ENCODE peak calls at places on chromosome 7, in four cellular contexts. One of them, this sample, is unnamed.

GRCh38 chr7:821688-822087 is 10.6 kb upstream of the SUN1 start:
- DNase-seq in RWPE2: peak
- DNase-seq in naive thymus-derived CD4-positive, alpha-beta T cell: no peak
- DNase-seq in tibial nerve: no peak
- DNase-seq in this sample: no peak

GRCh38 chr7:108596560-108596959 is 26.9 kb downstream of the DNAJB9 start:
- DNase-seq in RWPE2: no peak
- DNase-seq in naive thymus-derived CD4-positive, alpha-beta T cell: no peak
- DNase-seq in tibial nerve: no peak
- DNase-seq in this sample: no peak

GRCh38 chr7:135801045-135801693 is 52.6 kb upstream of the FAM180A start:
- DNase-seq in RWPE2: no peak
- DNase-seq in naive thymus-derived CD4-positive, alpha-beta T cell: no peak
- DNase-seq in tibial nerve: peak
- DNase-seq in this sample: peak

GRCh38 chr7:66013938-66014337 is 31.9 kb upstream of the GUSB start:
- DNase-seq in RWPE2: no peak
- DNase-seq in naive thymus-derived CD4-positive, alpha-beta T cell: no peak
- DNase-seq in tibial nerve: no peak
- DNase-seq in this sample: peak

GRCh38 chr7:31120800-31121513 is 68.8 kb downstream of the ADCYAP1R1 start:
- DNase-seq in RWPE2: no peak
- DNase-seq in naive thymus-derived CD4-positive, alpha-beta T cell: no peak
- DNase-seq in tibial nerve: no peak
- DNase-seq in this sample: no peak

GRCh38 chr7:151696738-151697514 is 177.2 kb upstream of the RHEB start:
- DNase-seq in RWPE2: peak
- DNase-seq in naive thymus-derived CD4-positive, alpha-beta T cell: no peak
- DNase-seq in tibial nerve: no peak
- DNase-seq in this sample: no peak

GRCh38 chr7:1229334-1229935 is 3.2 kb upstream of the UNCX start:
- DNase-seq in RWPE2: no peak
- DNase-seq in naive thymus-derived CD4-positive, alpha-beta T cell: no peak
- DNase-seq in tibial nerve: no peak
- DNase-seq in this sample: no peak

GRCh38 chr7:30472771-30473392 is 5.7 kb downstream of the NOD1 start:
- DNase-seq in RWPE2: no peak
- DNase-seq in naive thymus-derived CD4-positive, alpha-beta T cell: no peak
- DNase-seq in tibial nerve: no peak
- DNase-seq in this sample: no peak

GRCh38 chr7:1703475-1704325 is 33.6 kb downstream of the ELFN1 start:
- DNase-seq in RWPE2: peak
- DNase-seq in naive thymus-derived CD4-positive, alpha-beta T cell: no peak
- DNase-seq in tibial nerve: no peak
- DNase-seq in this sample: no peak

GRCh38 chr7:134690016-134690415 is 43.4 kb downstream of the BPGM start:
- DNase-seq in RWPE2: no peak
- DNase-seq in naive thymus-derived CD4-positive, alpha-beta T cell: no peak
- DNase-seq in tibial nerve: no peak
- DNase-seq in this sample: no peak

GRCh38 chr7:128053023-128053422 is 21.8 kb upstream of the LRRC4 start:
- DNase-seq in RWPE2: no peak
- DNase-seq in naive thymus-derived CD4-positive, alpha-beta T cell: no peak
- DNase-seq in tibial nerve: no peak
- DNase-seq in this sample: no peak

GRCh38 chr7:82805527-82805960 is 357.1 kb downstream of the PCLO start:
- DNase-seq in RWPE2: no peak
- DNase-seq in naive thymus-derived CD4-positive, alpha-beta T cell: no peak
- DNase-seq in tibial nerve: no peak
- DNase-seq in this sample: peak
- H3K4me3 ChIP-seq in RWPE2: no peak
- H3K4me3 ChIP-seq in naive thymus-derived CD4-positive, alpha-beta T cell: no peak
- H3K4me3 ChIP-seq in tibial nerve: no peak
- H3K4me3 ChIP-seq in this sample: no peak

GRCh38 chr7:102254521-102254920 is 32.1 kb upstream of the SH2B2 start:
- DNase-seq in RWPE2: no peak
- DNase-seq in naive thymus-derived CD4-positive, alpha-beta T cell: no peak
- DNase-seq in tibial nerve: no peak
- DNase-seq in this sample: no peak

GRCh38 chr7:102253076-102253972 is 33.3 kb upstream of the SH2B2 start:
- DNase-seq in RWPE2: no peak
- DNase-seq in naive thymus-derived CD4-positive, alpha-beta T cell: no peak
- DNase-seq in tibial nerve: no peak
- DNase-seq in this sample: no peak

GRCh38 chr7:102252373-102252982 is 34.2 kb upstream of the SH2B2 start:
- DNase-seq in RWPE2: no peak
- DNase-seq in naive thymus-derived CD4-positive, alpha-beta T cell: no peak
- DNase-seq in tibial nerve: no peak
- DNase-seq in this sample: no peak

GRCh38 chr7:102255501-102255900 is 31.2 kb upstream of the SH2B2 start:
- DNase-seq in RWPE2: no peak
- DNase-seq in naive thymus-derived CD4-positive, alpha-beta T cell: no peak
- DNase-seq in tibial nerve: no peak
- DNase-seq in this sample: no peak

GRCh38 chr7:102253973-102254370 is 32.7 kb upstream of the SH2B2 start:
- DNase-seq in RWPE2: no peak
- DNase-seq in naive thymus-derived CD4-positive, alpha-beta T cell: no peak
- DNase-seq in tibial nerve: no peak
- DNase-seq in this sample: no peak
- H3K4me3 ChIP-seq in RWPE2: no peak
- H3K4me3 ChIP-seq in naive thymus-derived CD4-positive, alpha-beta T cell: no peak
- H3K4me3 ChIP-seq in tibial nerve: no peak
- H3K4me3 ChIP-seq in this sample: no peak

GRCh38 chr7:2982401-2982800 is 61.3 kb downstream of the CARD11 start:
- DNase-seq in RWPE2: no peak
- DNase-seq in naive thymus-derived CD4-positive, alpha-beta T cell: no peak
- DNase-seq in tibial nerve: no peak
- DNase-seq in this sample: no peak
- H3K4me3 ChIP-seq in RWPE2: no peak
- H3K4me3 ChIP-seq in naive thymus-derived CD4-positive, alpha-beta T cell: peak
- H3K4me3 ChIP-seq in tibial nerve: no peak
- H3K4me3 ChIP-seq in this sample: no peak

GRCh38 chr7:132446666-132447217 is 129.5 kb downstream of the PLXNA4 start:
- DNase-seq in RWPE2: no peak
- DNase-seq in naive thymus-derived CD4-positive, alpha-beta T cell: no peak
- DNase-seq in tibial nerve: no peak
- DNase-seq in this sample: no peak
- H3K4me3 ChIP-seq in RWPE2: no peak
- H3K4me3 ChIP-seq in naive thymus-derived CD4-positive, alpha-beta T cell: no peak
- H3K4me3 ChIP-seq in tibial nerve: no peak
- H3K4me3 ChIP-seq in this sample: no peak

GRCh38 chr7:110607050-110607862 is 483.7 kb upstream of the LRRN3 start:
- DNase-seq in RWPE2: no peak
- DNase-seq in naive thymus-derived CD4-positive, alpha-beta T cell: no peak
- DNase-seq in tibial nerve: no peak
- DNase-seq in this sample: no peak

GRCh38 chr7:110600983-110601382 is 489.9 kb upstream of the LRRN3 start:
- DNase-seq in RWPE2: no peak
- DNase-seq in naive thymus-derived CD4-positive, alpha-beta T cell: no peak
- DNase-seq in tibial nerve: no peak
- DNase-seq in this sample: no peak

GRCh38 chr7:110604885-110605284 is 486.0 kb upstream of the LRRN3 start:
- DNase-seq in RWPE2: no peak
- DNase-seq in naive thymus-derived CD4-positive, alpha-beta T cell: no peak
- DNase-seq in tibial nerve: no peak
- DNase-seq in this sample: no peak

GRCh38 chr7:110601710-110602109 is 489.2 kb upstream of the LRRN3 start:
- DNase-seq in RWPE2: no peak
- DNase-seq in naive thymus-derived CD4-positive, alpha-beta T cell: no peak
- DNase-seq in tibial nerve: no peak
- DNase-seq in this sample: no peak

DNA sequence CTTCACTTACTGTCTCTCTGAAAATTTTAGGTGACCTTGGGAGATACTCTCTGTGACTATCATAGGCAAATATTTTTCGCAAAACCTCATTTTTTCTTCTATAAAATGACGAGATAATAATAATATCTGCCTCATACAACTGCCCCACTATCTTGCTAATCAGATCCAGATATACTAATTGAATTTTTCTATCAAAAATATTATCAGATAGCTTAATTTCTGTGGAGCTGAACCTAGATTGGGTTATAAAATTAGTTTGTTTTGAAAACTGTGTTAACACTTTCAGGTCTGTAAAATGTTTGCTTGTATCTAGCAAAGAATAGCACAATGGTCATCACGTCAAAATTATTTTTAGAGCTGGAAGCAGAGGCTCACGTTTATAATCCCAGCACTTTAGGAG is 486.7 kb upstream of the LRRN3 start:
- DNase-seq in RWPE2: no peak
- DNase-seq in naive thymus-derived CD4-positive, alpha-beta T cell: no peak
- DNase-seq in tibial nerve: no peak
- DNase-seq in this sample: no peak
- H3K4me3 ChIP-seq in RWPE2: no peak
- H3K4me3 ChIP-seq in naive thymus-derived CD4-positive, alpha-beta T cell: no peak
- H3K4me3 ChIP-seq in tibial nerve: no peak
- H3K4me3 ChIP-seq in this sample: no peak

DNA sequence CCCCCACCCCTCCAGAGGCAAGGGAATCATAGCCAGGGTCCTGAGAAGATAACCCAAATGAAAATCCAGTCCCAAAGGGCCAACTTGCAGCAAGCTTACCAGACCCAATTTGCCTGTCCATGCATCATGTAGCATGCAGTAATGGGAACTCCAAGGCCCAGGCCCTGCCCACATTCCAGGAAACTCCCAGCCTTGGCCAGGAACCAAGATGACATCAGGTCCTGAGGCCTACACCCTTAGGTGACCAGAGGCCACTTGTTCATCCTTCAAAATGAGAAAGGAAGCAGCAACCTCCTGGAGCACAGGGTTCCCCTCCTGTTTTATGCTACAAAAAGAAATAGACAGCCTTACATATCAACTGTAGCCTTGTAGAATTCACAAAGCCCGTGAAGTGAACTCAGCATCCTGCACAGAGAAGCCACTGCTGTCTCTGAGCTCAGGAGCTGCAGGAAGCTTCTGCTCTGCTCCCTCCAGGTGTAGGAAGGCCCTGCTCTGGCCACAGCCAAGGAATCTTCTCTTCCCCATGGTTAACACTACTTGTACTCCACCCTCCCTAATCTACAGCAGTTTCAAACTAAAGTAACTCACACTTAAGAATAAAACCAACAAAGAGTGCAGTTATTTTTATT is 30.3 kb upstream of the GRB10 start:
- DNase-seq in RWPE2: no peak
- DNase-seq in naive thymus-derived CD4-positive, alpha-beta T cell: no peak
- DNase-seq in tibial nerve: peak
- DNase-seq in this sample: no peak
- H3K4me3 ChIP-seq in RWPE2: no peak
- H3K4me3 ChIP-seq in naive thymus-derived CD4-positive, alpha-beta T cell: no peak
- H3K4me3 ChIP-seq in tibial nerve: no peak
- H3K4me3 ChIP-seq in this sample: no peak

GRCh38 chr7:70730451-70731110 is 401.4 kb upstream of the GALNT17 start:
- DNase-seq in RWPE2: no peak
- DNase-seq in naive thymus-derived CD4-positive, alpha-beta T cell: no peak
- DNase-seq in tibial nerve: no peak
- DNase-seq in this sample: no peak

GRCh38 chr7:70726951-70727378 is 405.0 kb upstream of the GALNT17 start:
- DNase-seq in RWPE2: no peak
- DNase-seq in naive thymus-derived CD4-positive, alpha-beta T cell: no peak
- DNase-seq in tibial nerve: no peak
- DNase-seq in this sample: no peak

GRCh38 chr7:70727861-70728260 is 404.1 kb upstream of the GALNT17 start:
- DNase-seq in RWPE2: no peak
- DNase-seq in naive thymus-derived CD4-positive, alpha-beta T cell: no peak
- DNase-seq in tibial nerve: no peak
- DNase-seq in this sample: no peak

GRCh38 chr7:70726294-70726693 is 405.6 kb upstream of the GALNT17 start:
- DNase-seq in RWPE2: no peak
- DNase-seq in naive thymus-derived CD4-positive, alpha-beta T cell: no peak
- DNase-seq in tibial nerve: no peak
- DNase-seq in this sample: no peak

DNA sequence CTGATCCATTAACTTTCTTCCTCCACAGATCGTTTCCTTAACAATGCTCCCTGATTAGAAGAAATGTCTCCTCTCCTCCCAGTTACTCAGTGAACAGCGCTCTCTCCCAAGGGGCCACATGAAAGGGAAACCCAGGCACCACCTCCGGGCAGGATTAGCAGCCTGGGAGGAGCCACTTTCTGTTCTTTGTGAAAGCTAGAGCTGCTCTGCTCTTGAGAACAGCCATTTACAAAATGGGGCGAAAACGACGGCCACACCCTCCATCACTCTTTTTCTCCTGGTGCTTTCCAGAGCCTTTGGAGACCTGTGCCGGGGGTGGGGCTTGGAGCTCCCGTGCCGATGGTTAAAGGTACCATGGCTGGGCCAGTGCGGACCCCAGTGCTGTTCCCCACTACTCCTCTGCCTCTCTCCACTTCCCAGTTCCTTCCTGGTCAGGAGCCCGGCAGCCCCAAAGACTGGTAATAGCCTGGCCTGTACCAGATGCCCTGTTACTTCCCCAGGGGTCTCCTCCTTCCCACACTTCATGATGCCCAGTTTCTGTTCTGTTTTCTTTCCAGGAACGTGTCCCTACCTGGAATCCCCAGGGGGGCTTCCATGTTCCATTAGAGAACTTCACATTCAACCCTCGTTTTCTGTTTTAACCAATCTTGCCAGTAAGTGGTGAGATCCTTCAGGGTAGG is 402.9 kb upstream of the GALNT17 start:
- DNase-seq in RWPE2: no peak
- DNase-seq in naive thymus-derived CD4-positive, alpha-beta T cell: no peak
- DNase-seq in tibial nerve: no peak
- DNase-seq in this sample: no peak
- H3K4me3 ChIP-seq in RWPE2: no peak
- H3K4me3 ChIP-seq in naive thymus-derived CD4-positive, alpha-beta T cell: no peak
- H3K4me3 ChIP-seq in tibial nerve: no peak
- H3K4me3 ChIP-seq in this sample: no peak

GRCh38 chr7:157309990-157310668 is 26.7 kb upstream of the DNAJB6 start:
- DNase-seq in RWPE2: no peak
- DNase-seq in naive thymus-derived CD4-positive, alpha-beta T cell: no peak
- DNase-seq in tibial nerve: no peak
- DNase-seq in this sample: peak
- H3K4me3 ChIP-seq in RWPE2: no peak
- H3K4me3 ChIP-seq in naive thymus-derived CD4-positive, alpha-beta T cell: no peak
- H3K4me3 ChIP-seq in tibial nerve: no peak
- H3K4me3 ChIP-seq in this sample: no peak

GRCh38 chr7:129824291-129825004 is 128.3 kb downstream of the UBE2H start:
- DNase-seq in RWPE2: no peak
- DNase-seq in naive thymus-derived CD4-positive, alpha-beta T cell: no peak
- DNase-seq in tibial nerve: no peak
- DNase-seq in this sample: no peak
- H3K4me3 ChIP-seq in RWPE2: peak
- H3K4me3 ChIP-seq in naive thymus-derived CD4-positive, alpha-beta T cell: peak
- H3K4me3 ChIP-seq in tibial nerve: peak
- H3K4me3 ChIP-seq in this sample: peak

GRCh38 chr7:74478671-74479065 is 25.0 kb downstream of the GTF2IRD1 start:
- DNase-seq in RWPE2: no peak
- DNase-seq in naive thymus-derived CD4-positive, alpha-beta T cell: no peak
- DNase-seq in tibial nerve: no peak
- DNase-seq in this sample: no peak

GRCh38 chr7:74481458-74482324 is 28.0 kb downstream of the GTF2IRD1 start:
- DNase-seq in RWPE2: no peak
- DNase-seq in naive thymus-derived CD4-positive, alpha-beta T cell: no peak
- DNase-seq in tibial nerve: no peak
- DNase-seq in this sample: no peak

GRCh38 chr7:74480861-74481417 is 27.2 kb downstream of the GTF2IRD1 start:
- DNase-seq in RWPE2: no peak
- DNase-seq in naive thymus-derived CD4-positive, alpha-beta T cell: no peak
- DNase-seq in tibial nerve: peak
- DNase-seq in this sample: no peak

GRCh38 chr7:74479066-74479781 is 25.5 kb downstream of the GTF2IRD1 start:
- DNase-seq in RWPE2: no peak
- DNase-seq in naive thymus-derived CD4-positive, alpha-beta T cell: no peak
- DNase-seq in tibial nerve: no peak
- DNase-seq in this sample: no peak

GRCh38 chr7:74479961-74480829 is 26.5 kb downstream of the GTF2IRD1 start:
- DNase-seq in RWPE2: no peak
- DNase-seq in naive thymus-derived CD4-positive, alpha-beta T cell: no peak
- DNase-seq in tibial nerve: peak
- DNase-seq in this sample: no peak
- H3K4me3 ChIP-seq in RWPE2: no peak
- H3K4me3 ChIP-seq in naive thymus-derived CD4-positive, alpha-beta T cell: no peak
- H3K4me3 ChIP-seq in tibial nerve: peak
- H3K4me3 ChIP-seq in this sample: peak

This sample was measured in HFF-Myc.